ENCODE peak calls at places on chromosomes 1 and 21, in seven cellular contexts. F, S, L, G, M, W and V are unnamed samples.

GRCh38 chr21:46022551-46023107 is 41.1 kb downstream of the COL6A1 start:
- DNase-seq in L (peak), S (no peak), F (no peak), W (peak), G (no peak), M (peak), V (no peak)

GRCh38 chr21:41762236-41762635 is 4.6 kb downstream of the RIPK4 start:
- DNase-seq in G (no peak), M (no peak), S (no peak), F (no peak), W (no peak), L (no peak), V (no peak)

GRCh38 chr1:36359911-36360310 is 25.8 kb downstream of the STK40 start:
- DNase-seq in W (no peak), M (peak), G (no peak), F (no peak), S (no peak), L (no peak), V (no peak)

GRCh38 chr1:15290382-15290781 is 43.4 kb downstream of the FHAD1 start:
- DNase-seq in L (no peak), G (no peak), W (no peak), M (peak), F (no peak), S (no peak), V (no peak)

GRCh38 chr1:9070421-9071015 is 1.1 kb upstream of the SLC2A5 start:
- DNase-seq in M (no peak), S (no peak), G (no peak), F (no peak), W (no peak), L (no peak), V (no peak)

GRCh38 chr1:236063919-236064673 is 794 bp downstream of the NID1 start:
- DNase-seq in W (peak), G (no peak), F (peak), S (no peak), M (peak), L (no peak), V (peak)

GRCh38 chr1:35044406-35044805 is 12.7 kb upstream of the ZMYM6 start:
- DNase-seq in S (no peak), G (no peak), F (no peak), W (no peak), L (no peak), M (no peak), V (no peak)

GRCh38 chr1:206691604-206692003 is 6.9 kb downstream of the MAPKAPK2 start:
- DNase-seq in S (no peak), L (no peak), M (peak), F (no peak), W (peak), G (no peak), V (peak)

GRCh38 chr1:110880708-110881374 is 7.9 kb downstream of the CD53 start:
- DNase-seq in L (peak), M (no peak), G (no peak), S (no peak), W (no peak), F (no peak), V (no peak)

GRCh38 chr1:39164256-39164655 is 40.2 kb upstream of the MACF1 start:
- DNase-seq in F (no peak), L (no peak), W (no peak), G (no peak), S (no peak), M (no peak), V (peak)

GRCh38 chr1:206998811-206999210 is 28.6 kb upstream of the FCAMR start:
- DNase-seq in F (no peak), W (no peak), G (no peak), S (no peak), M (no peak), L (no peak), V (no peak)

GRCh38 chr1:52141513-52142219 is at the start of gene ZFYVE9:
- DNase-seq in M (peak), W (peak), F (peak), G (no peak), L (peak), S (no peak), V (peak)

GRCh38 chr1:116556289-116557006 is 14.4 kb downstream of the CD58 start:
- DNase-seq in M (peak), G (no peak), S (no peak), F (peak), L (peak), W (no peak), V (peak)

GRCh38 chr1:203320546-203321272 is 15.4 kb downstream of the BTG2 start:
- DNase-seq in S (no peak), F (no peak), G (no peak), L (peak), W (no peak), M (peak), V (peak)

GRCh38 chr1:79391896-79392295 is 385.4 kb upstream of the ADGRL4 start:
- DNase-seq in L (no peak), G (peak), W (no peak), M (no peak), F (no peak), S (no peak), V (peak)

GRCh38 chr1:65165269-65166002 is 17.4 kb downstream of the AK4 start:
- DNase-seq in F (no peak), M (no peak), L (peak), W (no peak), G (no peak), S (no peak), V (no peak)

GRCh38 chr21:42403611-42404231 is at the start of gene UBASH3A:
- DNase-seq in M (no peak), L (peak), G (no peak), F (no peak), S (no peak), W (no peak), V (no peak)

GRCh38 chr1:167904641-167905040 is 9.3 kb downstream of the ADCY10 start:
- DNase-seq in G (no peak), M (peak), F (no peak), S (peak), W (no peak), L (peak), V (peak)

GRCh38 chr21:29939859-29940245 is at the start of gene GRIK1:
- DNase-seq in M (peak), F (no peak), S (no peak), G (no peak), L (peak), W (no peak), V (peak)

GRCh38 chr1:38585460-38585859 is 274.1 kb downstream of the RRAGC start:
- DNase-seq in L (no peak), M (no peak), G (no peak), F (no peak), W (no peak), S (no peak), V (no peak)

GRCh38 chr1:232291681-232292080 is 338.3 kb downstream of the SIPA1L2 start:
- DNase-seq in W (no peak), G (no peak), L (no peak), F (no peak), M (no peak), S (no peak), V (no peak)

GRCh38 chr1:109767596-109768334 is 4.0 kb upstream of the EPS8L3 start:
- DNase-seq in S (no peak), G (no peak), F (no peak), L (no peak), W (peak), M (no peak), V (no peak)

GRCh38 chr21:45309541-45310381 is 22.1 kb upstream of the POFUT2 start:
- DNase-seq in L (no peak), F (no peak), W (peak), M (no peak), S (no peak), G (no peak), V (no peak)

GRCh38 chr1:5737081-5737480 is 255.1 kb downstream of the NPHP4 start:
- DNase-seq in W (no peak), F (no peak), L (no peak), M (no peak), G (no peak), S (no peak), V (no peak)

GRCh38 chr1:200410566-200410878 is 686 bp upstream of the ZNF281 start:
- DNase-seq in W (no peak), F (no peak), G (no peak), L (peak), S (no peak), M (peak), V (peak)

GRCh38 chr1:212461916-212462660 is 29.4 kb downstream of the NENF start:
- DNase-seq in L (no peak), F (no peak), S (no peak), G (no peak), W (no peak), M (no peak), V (no peak)

GRCh38 chr1:220751130-220751529 is 3.0 kb downstream of the MTARC2 start:
- DNase-seq in M (no peak), F (no peak), W (no peak), S (no peak), L (no peak), G (no peak), V (no peak)

GRCh38 chr1:22332166-22332717 is 119.4 kb upstream of the ZBTB40 start:
- DNase-seq in F (no peak), W (no peak), S (no peak), L (no peak), G (no peak), M (peak), V (no peak)

GRCh38 chr1:59364012-59364411 is 67.1 kb downstream of the FGGY start:
- DNase-seq in L (no peak), G (no peak), F (no peak), M (no peak), W (no peak), S (no peak), V (no peak)

GRCh38 chr1:59367269-59368006 is 70.5 kb downstream of the FGGY start:
- DNase-seq in W (peak), F (peak), M (peak), L (no peak), S (peak), G (no peak), V (peak)

GRCh38 chr1:59361766-59362165 is 64.9 kb downstream of the FGGY start:
- DNase-seq in G (no peak), M (peak), L (peak), F (no peak), S (no peak), W (no peak), V (no peak)

GRCh38 chr1:59368007-59368670 is 71.2 kb downstream of the FGGY start:
- DNase-seq in W (no peak), S (no peak), M (no peak), G (no peak), L (no peak), F (no peak), V (no peak)

GRCh38 chr1:59366352-59366751 is 69.5 kb downstream of the FGGY start:
- DNase-seq in L (no peak), M (peak), F (no peak), S (no peak), W (no peak), G (no peak), V (no peak)
- H3K4me3 ChIP-seq in L (no peak), M (no peak), F (no peak), S (no peak), W (no peak), G (no peak), V (no peak)

DNA sequence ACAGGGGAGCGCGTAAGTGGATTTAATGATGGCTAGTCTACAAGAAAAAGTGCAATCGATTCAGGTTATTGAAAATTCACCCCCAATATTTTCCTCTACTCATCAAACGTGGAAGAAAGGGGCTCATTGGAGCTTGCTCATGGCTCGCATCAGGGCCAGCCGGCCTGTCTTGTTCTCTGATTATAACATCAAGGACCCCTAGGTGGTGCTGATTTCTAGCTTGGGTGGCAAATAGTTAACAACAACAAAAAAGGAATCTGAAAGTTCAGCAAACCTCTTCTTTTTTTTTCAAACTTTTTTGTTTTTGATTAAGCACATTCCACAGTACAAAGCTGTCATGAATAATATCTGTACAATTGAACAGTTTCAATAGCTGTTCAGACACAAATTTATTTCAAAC is 35.8 kb upstream of the SOD1 start:
- DNase-seq in F (no peak), M (no peak), L (peak), G (no peak), S (no peak), W (no peak), V (no peak)
- TF ChIP-seq CTCF in F (no peak), M (no peak), L (peak), G (peak), S (no peak), W (no peak), V (no peak)

GRCh38 chr1:16721871-16722641 is 18.3 kb upstream of the RNU1-4 start:
- DNase-seq in S (no peak), L (peak), F (no peak), G (no peak), W (no peak), M (no peak), V (no peak)
- H3K4me3 ChIP-seq in S (no peak), L (no peak), F (no peak), G (no peak), W (no peak), M (no peak), V (no peak)

GRCh38 chr1:184141481-184141880 is 90.0 kb downstream of the TSEN15 start:
- DNase-seq in W (no peak), F (no peak), L (no peak), G (no peak), M (no peak), S (no peak), V (no peak)

GRCh38 chr1:184143449-184143848 is 91.9 kb downstream of the TSEN15 start:
- DNase-seq in L (no peak), F (no peak), G (no peak), S (no peak), W (no peak), M (peak), V (peak)

GRCh38 chr1:184145083-184145482 is 93.6 kb downstream of the TSEN15 start:
- DNase-seq in M (no peak), L (no peak), G (no peak), S (no peak), F (no peak), W (no peak), V (no peak)

GRCh38 chr1:184150776-184151531 is 99.4 kb downstream of the TSEN15 start:
- DNase-seq in W (peak), S (no peak), M (peak), F (peak), L (no peak), G (no peak), V (no peak)

GRCh38 chr1:184146202-184146601 is 94.7 kb downstream of the TSEN15 start:
- DNase-seq in G (no peak), W (no peak), S (no peak), L (no peak), M (no peak), F (no peak), V (no peak)
- TF ChIP-seq CTCF in G (no peak), W (no peak), S (no peak), L (no peak), M (no peak), F (no peak), V (no peak)

DNA sequence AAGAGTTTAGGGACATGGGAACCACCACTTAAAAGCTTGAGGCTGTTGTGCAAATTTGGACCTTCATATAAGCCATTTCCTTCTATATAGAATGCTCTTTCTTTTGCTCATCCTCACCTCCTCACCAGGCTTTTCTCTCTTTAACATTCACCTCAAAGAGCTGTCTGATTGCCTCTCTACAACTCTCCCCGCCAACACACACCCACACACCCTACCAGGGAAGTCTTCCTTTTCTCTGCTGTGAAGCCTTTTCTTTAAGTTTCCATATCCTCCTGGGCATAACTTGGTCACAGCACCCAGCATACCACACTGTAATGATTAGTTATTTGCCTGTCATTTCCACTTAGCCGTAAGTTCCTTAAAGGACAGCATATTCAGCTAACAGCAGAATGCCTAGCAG is 40.6 kb downstream of the WLS start:
- DNase-seq in G (no peak), W (no peak), M (no peak), F (no peak), S (no peak), L (no peak), V (no peak)
- H3K4me3 ChIP-seq in G (no peak), W (no peak), M (no peak), F (no peak), S (no peak), L (no peak), V (no peak)

DNA sequence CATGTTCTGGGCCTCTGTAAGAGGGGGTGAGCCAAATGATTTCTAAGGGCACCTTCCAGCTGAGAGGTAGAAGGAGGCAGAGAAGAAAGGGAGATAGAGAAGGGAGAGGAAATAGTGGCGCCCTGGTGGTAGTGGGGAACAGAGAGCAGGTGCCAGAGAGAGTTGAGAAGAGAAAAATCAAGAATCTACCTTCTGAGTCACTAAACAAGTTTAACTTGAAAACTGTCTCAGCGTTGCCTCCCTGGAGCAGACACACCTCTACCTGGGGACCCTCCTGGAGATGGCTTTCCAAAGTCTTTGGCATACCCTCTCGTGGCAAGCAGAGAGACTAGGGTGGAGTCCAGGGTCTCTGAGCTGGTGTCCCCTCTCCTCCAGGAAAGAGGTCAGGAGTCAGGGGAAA is 1.1 kb upstream of the SLC45A3 start:
- DNase-seq in L (no peak), G (no peak), S (no peak), W (no peak), F (no peak), M (no peak), V (no peak)
- TF ChIP-seq CTCF in L (no peak), G (no peak), S (no peak), W (no peak), F (no peak), M (no peak), V (no peak)

GRCh38 chr1:160047116-160047991 is 15.6 kb upstream of the PIGM start:
- DNase-seq in G (no peak), F (no peak), W (no peak), S (no peak), L (no peak), M (no peak), V (no peak)

GRCh38 chr1:160043543-160043942 is 11.8 kb upstream of the PIGM start:
- DNase-seq in W (no peak), F (no peak), L (no peak), S (no peak), M (no peak), G (no peak), V (no peak)

GRCh38 chr1:160045653-160046052 is 13.9 kb upstream of the PIGM start:
- DNase-seq in W (no peak), F (no peak), L (no peak), S (no peak), M (no peak), G (no peak), V (no peak)

GRCh38 chr1:160048335-160048734 is 16.5 kb upstream of the PIGM start:
- DNase-seq in S (no peak), G (no peak), L (no peak), M (no peak), F (no peak), W (no peak), V (no peak)

DNA sequence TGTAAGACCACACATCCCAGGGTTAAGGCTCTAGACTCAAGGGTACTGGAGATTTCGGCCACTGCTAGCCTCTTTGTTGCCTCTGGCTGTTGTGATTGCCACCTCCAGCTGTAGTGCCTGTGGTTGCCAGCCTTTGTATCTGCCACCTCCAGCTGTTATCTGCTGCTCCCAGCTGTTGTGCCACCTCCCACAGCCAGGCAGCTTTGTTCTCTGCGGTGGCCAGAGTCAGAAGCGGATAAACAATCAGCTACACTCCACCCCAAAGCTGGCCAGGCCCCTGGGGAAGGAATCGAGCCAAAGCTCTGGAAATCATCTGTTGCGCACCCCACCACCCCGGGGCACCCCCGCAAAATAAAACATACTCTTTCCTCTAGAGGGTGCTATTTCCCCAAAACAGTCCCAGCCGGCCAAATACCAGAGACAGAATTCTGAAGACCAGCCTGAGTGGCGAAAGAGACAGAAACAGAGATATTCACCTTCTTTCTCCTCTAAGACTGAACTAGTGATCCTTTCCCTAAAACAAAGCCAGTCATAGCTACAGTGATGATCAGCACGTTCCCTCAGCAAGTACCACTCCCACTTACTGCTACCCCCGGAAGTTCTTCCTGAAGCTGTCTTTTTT is 14.8 kb upstream of the PIGM start:
- DNase-seq in M (peak), W (peak), L (peak), S (no peak), F (no peak), G (no peak), V (peak)
- H3K4me3 ChIP-seq in M (no peak), W (no peak), L (no peak), S (no peak), F (peak), G (no peak), V (no peak)

DNA sequence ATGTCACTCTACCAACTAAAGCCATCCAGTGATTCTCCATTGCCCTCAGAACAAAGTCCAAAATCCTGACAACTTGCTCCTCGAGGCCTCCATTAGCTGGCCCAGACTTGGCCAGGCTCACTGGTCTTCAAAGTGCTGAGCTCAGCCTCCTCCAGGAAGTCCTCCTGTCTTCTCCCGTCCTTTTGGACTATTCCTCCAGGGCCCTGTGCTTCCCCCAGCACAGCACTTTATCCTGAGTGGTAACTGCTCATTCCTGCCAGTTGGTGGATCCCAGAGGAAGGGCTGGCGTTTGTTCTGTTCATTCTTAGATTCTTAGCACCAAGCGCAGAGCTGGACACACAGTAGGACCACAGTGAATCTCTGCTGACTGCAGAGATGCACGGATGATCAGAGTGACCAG is 179.9 kb downstream of the PTPRU start:
- DNase-seq in F (no peak), L (no peak), W (no peak), S (no peak), M (peak), G (no peak), V (no peak)
- TF ChIP-seq CTCF in F (no peak), L (no peak), W (no peak), S (peak), M (peak), G (peak), V (peak)

GRCh38 chr1:155989242-155989991 is 11.1 kb upstream of the ARHGEF2 start:
- DNase-seq in W (peak), L (peak), G (peak), S (no peak), F (peak), M (peak), V (peak)
- H3K4me3 ChIP-seq in W (peak), L (no peak), G (no peak), S (peak), F (peak), M (peak), V (peak)